ENCODE peak calls at places on chromosomes 1 and 21, in ten cellular contexts. G, W, H, Z, V, L, O, N, S and Q are unnamed samples.

GRCh38 chr21:31566611-31567010 is 92.9 kb upstream of the SOD1 start:
- DNase-seq in O (no peak), N (no peak), H (no peak), Z (no peak), V (no peak), G (no peak), W (no peak), S (peak), L (no peak), Q (no peak)

GRCh38 chr1:95219407-95219806 is 14.6 kb upstream of the RWDD3 start:
- DNase-seq in O (no peak), Z (no peak), W (no peak), N (no peak), L (no peak), V (no peak), S (no peak), G (no peak), H (no peak), Q (no peak)

GRCh38 chr1:192506741-192507155 is 68.8 kb upstream of the RGS1 start:
- DNase-seq in O (peak), W (no peak), S (peak), H (no peak), L (peak), Z (peak), V (peak), N (peak), G (no peak), Q (peak)

GRCh38 chr1:111833334-111833733 is 77.6 kb downstream of the DDX20 start:
- DNase-seq in Z (no peak), S (peak), V (no peak), O (no peak), L (no peak), G (no peak), H (no peak), N (no peak), W (no peak), Q (no peak)

GRCh38 chr1:193060938-193061337 is 1.5 kb downstream of the RO60 start:
- DNase-seq in V (no peak), H (no peak), O (peak), S (no peak), W (no peak), G (no peak), Z (no peak), L (peak), N (no peak), Q (peak)

GRCh38 chr21:39003982-39004775 is 179.1 kb downstream of the PSMG1 start:
- DNase-seq in V (no peak), L (no peak), S (no peak), H (no peak), W (no peak), Z (no peak), N (no peak), G (no peak), O (no peak), Q (peak)

GRCh38 chr1:111281411-111281810 is 9.2 kb upstream of the CHIA start:
- DNase-seq in O (no peak), G (no peak), N (no peak), V (no peak), L (no peak), S (no peak), Z (no peak), W (no peak), H (no peak), Q (no peak)

GRCh38 chr21:45599146-45599581 is 44.4 kb upstream of the PCBP3 start:
- DNase-seq in L (no peak), O (no peak), V (no peak), W (peak), Z (no peak), H (no peak), G (no peak), S (no peak), N (no peak), Q (no peak)

GRCh38 chr1:10160173-10160572 is 50.2 kb upstream of the KIF1B start:
- DNase-seq in H (no peak), G (no peak), Z (no peak), L (no peak), S (no peak), W (no peak), V (no peak), O (no peak), N (no peak), Q (no peak)

GRCh38 chr1:22121421-22121911 is 21.4 kb downstream of the WNT4 start:
- DNase-seq in W (no peak), O (peak), N (no peak), S (peak), H (no peak), L (no peak), V (no peak), G (peak), Z (no peak), Q (no peak)

GRCh38 chr1:6260433-6260934 is 414 bp downstream of the GPR153 start:
- DNase-seq in O (peak), Z (no peak), W (no peak), N (no peak), S (peak), L (no peak), V (no peak), G (peak), H (no peak), Q (peak)

GRCh38 chr1:194045416-194045815 is 859.0 kb upstream of the B3GALT2 start:
- DNase-seq in O (no peak), G (no peak), Z (no peak), S (no peak), N (no peak), L (no peak), V (no peak), W (no peak), H (no peak), Q (no peak)

GRCh38 chr1:202248861-202249260 is 55.3 kb downstream of the LGR6 start:
- DNase-seq in L (no peak), O (no peak), S (no peak), W (peak), N (no peak), G (no peak), V (no peak), H (no peak), Z (no peak), Q (no peak)

GRCh38 chr1:219276029-219276738 is 102.5 kb downstream of the LYPLAL1 start:
- DNase-seq in O (no peak), L (no peak), H (no peak), W (no peak), Z (no peak), G (no peak), V (no peak), S (no peak), N (no peak), Q (no peak)

GRCh38 chr1:1976031-1976430 is 27.6 kb downstream of the CFAP74 start:
- DNase-seq in V (no peak), W (no peak), Z (no peak), H (no peak), O (no peak), L (no peak), G (no peak), S (no peak), N (no peak), Q (no peak)

GRCh38 chr1:177928194-177928593 is 41.7 kb downstream of the SEC16B start:
- DNase-seq in V (no peak), G (no peak), W (no peak), H (no peak), L (peak), Z (no peak), N (no peak), S (peak), O (no peak), Q (peak)

GRCh38 chr1:118483245-118484006 is 298.4 kb upstream of the SPAG17 start:
- DNase-seq in S (peak), H (no peak), L (no peak), O (no peak), V (no peak), Z (no peak), N (no peak), W (no peak), G (no peak), Q (no peak)
- TF ChIP-seq POLR2AphosphoS5 in S (no peak), H (no peak), L (no peak), O (no peak), V (no peak), Z (no peak), N (no peak), W (no peak), G (no peak), Q (no peak)

GRCh38 chr1:201155354-201155753 is 1.1 kb upstream of the TMEM9 start:
- DNase-seq in G (no peak), W (no peak), S (no peak), V (no peak), H (no peak), L (no peak), N (no peak), Z (no peak), O (no peak), Q (no peak)

GRCh38 chr1:201156346-201156745 is 2.1 kb upstream of the TMEM9 start:
- DNase-seq in G (no peak), Z (no peak), N (no peak), H (no peak), O (no peak), V (no peak), L (no peak), S (no peak), W (no peak), Q (no peak)

GRCh38 chr1:201156819-201157218 is 2.5 kb upstream of the TMEM9 start:
- DNase-seq in S (no peak), V (no peak), H (no peak), L (no peak), O (no peak), W (no peak), G (no peak), N (no peak), Z (no peak), Q (no peak)

GRCh38 chr1:201153474-201154388 is 543 bp downstream of the TMEM9 start:
- DNase-seq in L (no peak), H (no peak), O (no peak), V (no peak), G (peak), Z (no peak), W (no peak), S (peak), N (no peak), Q (no peak)

DNA sequence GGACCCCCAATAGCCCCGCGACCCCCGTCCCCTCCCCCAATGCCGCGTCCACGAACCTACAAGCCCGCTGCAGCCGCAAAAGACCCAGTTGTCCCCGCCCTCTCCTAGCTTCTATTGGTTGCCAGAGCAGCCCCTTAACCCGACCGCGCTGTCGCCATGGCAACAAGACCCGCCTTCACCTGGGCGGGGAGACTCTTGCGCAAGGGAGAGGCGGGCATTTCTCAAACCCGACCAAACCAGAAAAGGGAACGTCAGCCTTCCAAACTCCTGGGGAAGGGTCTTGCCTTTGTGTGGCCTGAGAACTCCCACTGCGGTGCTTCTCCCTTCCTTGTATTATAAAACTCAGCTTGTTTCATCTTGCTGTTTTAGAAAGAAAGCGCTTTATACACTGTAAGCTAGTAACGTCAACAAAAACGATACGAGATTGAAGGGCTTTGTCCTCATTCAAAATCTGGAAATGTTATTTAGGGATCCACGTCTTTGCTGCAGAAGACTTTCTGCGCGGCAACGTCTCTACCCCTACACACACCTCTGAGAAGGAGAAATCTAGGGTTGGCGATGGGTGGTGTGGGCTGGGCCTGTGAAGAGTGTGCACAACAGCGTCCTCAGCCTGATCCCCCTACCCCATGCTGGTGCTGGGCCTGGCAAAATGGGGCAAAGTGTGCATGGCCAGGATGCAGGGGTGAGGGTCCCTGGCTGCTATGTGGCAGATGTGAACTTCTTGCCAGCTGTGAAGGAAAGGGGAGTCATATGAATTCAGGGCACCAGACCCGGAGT is at the start of gene TMEM9:
- DNase-seq in S (peak), L (peak), V (peak), G (peak), W (peak), Z (peak), O (peak), H (peak), N (peak), Q (peak)
- TF ChIP-seq POLR2AphosphoS5 in S (peak), L (no peak), V (no peak), G (peak), W (no peak), Z (peak), O (peak), H (peak), N (no peak), Q (no peak)

GRCh38 chr1:247294282-247294681 is 37.4 kb downstream of the ZNF496 start:
- DNase-seq in V (no peak), N (no peak), W (no peak), S (no peak), H (no peak), L (no peak), Z (no peak), G (no peak), O (no peak), Q (no peak)

GRCh38 chr1:247297263-247298123 is 34.2 kb downstream of the ZNF496 start:
- DNase-seq in V (no peak), L (no peak), Z (no peak), G (no peak), O (no peak), H (no peak), W (no peak), N (no peak), S (no peak), Q (no peak)

GRCh38 chr1:247295746-247296145 is 35.9 kb downstream of the ZNF496 start:
- DNase-seq in H (no peak), Z (no peak), O (no peak), W (no peak), V (no peak), S (no peak), G (no peak), L (no peak), N (no peak), Q (no peak)

GRCh38 chr1:247296599-247297180 is 35.0 kb downstream of the ZNF496 start:
- DNase-seq in S (no peak), O (no peak), N (no peak), V (no peak), H (no peak), Z (no peak), G (no peak), W (no peak), L (no peak), Q (no peak)

GRCh38 chr1:247295274-247295684 is 36.4 kb downstream of the ZNF496 start:
- DNase-seq in Z (no peak), S (peak), G (no peak), O (no peak), L (no peak), N (no peak), H (no peak), W (no peak), V (no peak), Q (no peak)
- TF ChIP-seq POLR2AphosphoS5 in Z (no peak), S (no peak), G (no peak), O (no peak), L (no peak), N (no peak), H (no peak), W (no peak), V (no peak), Q (no peak)

GRCh38 chr1:173418107-173418985 is 58.8 kb upstream of the PRDX6 start:
- DNase-seq in L (peak), Z (no peak), S (no peak), W (no peak), V (no peak), G (no peak), O (no peak), H (no peak), N (peak), Q (no peak)
- TF ChIP-seq POLR2AphosphoS5 in L (no peak), Z (no peak), S (no peak), W (no peak), V (no peak), G (no peak), O (no peak), H (no peak), N (no peak), Q (no peak)

DNA sequence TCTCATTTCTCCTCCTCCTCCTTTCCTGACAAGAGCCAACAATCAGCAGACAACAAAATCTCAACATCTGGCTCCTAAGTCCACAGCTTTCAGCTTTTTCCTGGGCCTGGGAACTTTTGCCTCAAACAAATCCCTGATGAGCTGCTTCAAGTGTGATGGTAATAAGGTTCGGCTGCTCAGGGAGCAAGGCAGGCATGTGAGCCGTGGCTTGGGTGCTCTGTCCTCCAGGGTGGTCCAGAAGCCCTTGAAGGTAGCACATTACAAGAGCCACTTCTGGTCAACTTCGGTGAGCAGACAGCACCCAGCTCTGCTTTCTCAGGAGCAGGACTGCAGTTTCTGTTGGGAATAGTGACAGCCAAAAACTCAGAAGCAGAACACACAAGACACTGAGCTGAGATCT is 46.2 kb downstream of the ITPKB start:
- DNase-seq in V (no peak), O (no peak), W (no peak), S (no peak), H (no peak), Z (no peak), G (no peak), N (no peak), L (no peak), Q (no peak)
- TF ChIP-seq POLR2AphosphoS5 in V (no peak), O (no peak), W (no peak), S (no peak), H (no peak), Z (no peak), G (no peak), N (no peak), L (no peak), Q (no peak)

GRCh38 chr1:9013824-9014223 is 12.4 kb downstream of the SLC2A7 start:
- DNase-seq in G (no peak), L (no peak), N (no peak), V (no peak), Z (no peak), W (no peak), H (no peak), O (no peak), S (no peak), Q (no peak)

GRCh38 chr1:9006956-9007615 is 19.1 kb downstream of the SLC2A7 start:
- DNase-seq in L (no peak), V (no peak), N (no peak), W (no peak), G (no peak), S (no peak), H (no peak), O (no peak), Z (no peak), Q (no peak)

GRCh38 chr1:9008236-9008635 is 18.0 kb downstream of the SLC2A7 start:
- DNase-seq in V (no peak), H (no peak), W (no peak), Z (no peak), L (no peak), N (no peak), S (no peak), G (no peak), O (no peak), Q (no peak)

GRCh38 chr1:9009438-9010366 is 16.5 kb downstream of the SLC2A7 start:
- DNase-seq in N (no peak), V (no peak), W (no peak), H (no peak), L (peak), S (peak), O (peak), G (peak), Z (no peak), Q (peak)

GRCh38 chr1:9010781-9011323 is 15.4 kb downstream of the SLC2A7 start:
- DNase-seq in O (no peak), Z (no peak), H (no peak), W (no peak), V (no peak), G (no peak), L (peak), S (no peak), N (peak), Q (no peak)
- TF ChIP-seq POLR2AphosphoS5 in O (no peak), Z (no peak), H (no peak), W (no peak), V (no peak), G (no peak), L (no peak), S (no peak), N (no peak), Q (no peak)

GRCh38 chr1:167221804-167222610 is 1.3 kb downstream of the POU2F1 start:
- DNase-seq in N (peak), G (peak), W (peak), Z (peak), L (peak), S (peak), O (peak), H (peak), V (peak), Q (peak)
- TF ChIP-seq POLR2AphosphoS5 in N (peak), G (peak), W (no peak), Z (peak), L (peak), S (peak), O (no peak), H (peak), V (peak), Q (no peak)

GRCh38 chr1:235075121-235075954 is 53.3 kb downstream of the TOMM20 start:
- DNase-seq in G (no peak), O (no peak), L (no peak), Z (peak), W (no peak), N (peak), S (no peak), V (no peak), H (peak), Q (peak)
- TF ChIP-seq POLR2AphosphoS5 in G (no peak), O (no peak), L (no peak), Z (peak), W (no peak), N (peak), S (no peak), V (no peak), H (peak), Q (peak)

GRCh38 chr1:53197301-53198205 is 929 bp downstream of the CPT2 start:
- DNase-seq in V (no peak), G (peak), H (no peak), Z (no peak), S (no peak), O (peak), L (peak), N (no peak), W (peak), Q (peak)
- TF ChIP-seq POLR2AphosphoS5 in V (no peak), G (no peak), H (no peak), Z (no peak), S (no peak), O (no peak), L (no peak), N (no peak), W (no peak), Q (no peak)

DNA sequence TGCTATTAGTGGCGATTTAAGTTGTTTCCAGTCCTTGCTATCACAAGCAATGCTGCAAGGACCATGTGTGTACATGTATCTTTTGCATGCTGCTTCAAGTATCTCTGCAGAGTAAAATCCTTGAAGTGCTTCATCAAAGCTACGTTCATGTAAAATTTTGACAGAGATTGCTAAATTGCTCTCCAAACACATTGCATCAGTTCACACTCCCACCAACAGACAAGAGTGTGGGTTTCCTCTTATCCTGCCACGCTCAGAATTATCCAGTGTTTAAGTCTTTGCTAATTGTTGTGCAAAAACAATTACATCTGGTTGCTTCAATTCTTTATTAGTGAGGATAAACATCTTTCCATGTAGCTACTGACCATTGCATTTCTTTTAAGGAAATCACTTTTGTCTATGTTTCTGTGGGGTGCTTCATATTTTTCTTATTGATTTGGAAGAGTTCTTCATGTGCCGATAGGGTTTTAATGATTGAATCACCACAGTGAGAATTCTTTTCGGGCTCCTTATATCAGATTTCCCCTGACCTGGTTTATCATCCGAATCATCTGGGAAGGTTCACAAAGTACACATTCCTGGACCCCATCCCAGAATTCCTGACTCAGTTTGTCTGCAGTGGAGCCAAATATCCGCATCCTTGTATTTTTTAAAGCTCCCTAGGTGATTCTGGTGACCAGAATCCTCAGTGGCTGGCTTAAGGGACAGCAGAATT is 56.3 kb upstream of the GALNT2 start:
- DNase-seq in V (no peak), N (no peak), S (no peak), W (no peak), Z (no peak), H (no peak), O (no peak), L (peak), G (no peak), Q (no peak)
- TF ChIP-seq POLR2AphosphoS5 in V (no peak), N (no peak), S (no peak), W (no peak), Z (no peak), H (no peak), O (no peak), L (peak), G (no peak), Q (no peak)